ENCODE peak calls at places on chromosomes 1 and 21, in nine cellular contexts. A is EH, L is colonic mucosa, H is KG1, S is GM12892, V is heart left ventricle, R is T-helper 17 cell, J is RPMI8226, E is mucosa of gallbladder. U is an unnamed sample.

GRCh38 chr1:53460211-53460634 is 1.0 kb downstream of the DMRTB1 start:
- DNase-seq in A (no peak), S (no peak), E (no peak), V (no peak), H (no peak), R (no peak), L (no peak), J (no peak), U (no peak)

GRCh38 chr1:209835782-209836298 is 8.1 kb downstream of the UTP25 start:
- DNase-seq in S (no peak), E (no peak), L (no peak), A (peak; percentile 76), J (no peak), H (no peak), V (no peak), R (no peak), U (no peak)

GRCh38 chr1:32761253-32761877 is 55.8 kb downstream of the YARS1 start:
- DNase-seq in J (peak; percentile 74), L (peak; percentile 80), E (peak; percentile 90), V (no peak), S (no peak), A (peak; percentile 75), R (no peak), H (no peak), U (no peak)

GRCh38 chr21:17688912-17689874 is 76.5 kb upstream of the BTG3 start:
- DNase-seq in E (peak; percentile 30), S (no peak), V (peak; percentile 36), H (no peak), J (peak; percentile 15), R (peak; percentile 21), A (peak; percentile 63), L (peak; percentile 39), U (peak; percentile 59)

GRCh38 chr1:35860680-35861079 is 22.3 kb upstream of the AGO1 start:
- DNase-seq in H (no peak), J (no peak), E (no peak), A (no peak), R (no peak), V (no peak), S (no peak), L (no peak), U (no peak)

GRCh38 chr1:231653611-231654010 is 27.0 kb downstream of the DISC1 start:
- DNase-seq in H (no peak), V (no peak), J (no peak), E (no peak), S (no peak), A (peak; percentile 27), L (no peak), R (no peak), U (no peak)

GRCh38 chr1:13793088-13793730 is 93.2 kb downstream of the PRDM2 start:
- DNase-seq in V (no peak), L (no peak), S (no peak), E (no peak), H (no peak), A (no peak), R (no peak), J (no peak), U (no peak)

GRCh38 chr1:168488153-168488552 is 55.6 kb downstream of the XCL2 start:
- DNase-seq in A (peak; percentile 52), H (peak; percentile 45), L (no peak), V (peak; percentile 35), J (peak; percentile 56), R (no peak), S (no peak), E (no peak), U (peak; percentile 80)

GRCh38 chr1:19758227-19758830 is 41.4 kb downstream of the TMCO4 start:
- DNase-seq in R (no peak), H (no peak), V (no peak), E (no peak), S (no peak), J (no peak), L (no peak), A (peak; percentile 97), U (no peak)

GRCh38 chr1:179728266-179728665 is 14.8 kb upstream of the FAM163A start:
- DNase-seq in H (no peak), A (no peak), R (no peak), E (no peak), S (no peak), V (no peak), L (no peak), J (no peak), U (no peak)

GRCh38 chr1:7474143-7474490 is 297.0 kb upstream of the VAMP3 start:
- DNase-seq in L (no peak), E (no peak), A (no peak), J (no peak), S (no peak), H (no peak), R (no peak), V (no peak), U (no peak)

GRCh38 chr1:91546876-91547275 is 46.2 kb downstream of the CDC7 start:
- DNase-seq in S (no peak), V (no peak), J (no peak), R (no peak), A (no peak), E (no peak), H (no peak), L (no peak), U (no peak)

GRCh38 chr21:43361493-43362296 is 65.2 kb downstream of the SIK1 start:
- DNase-seq in S (no peak), H (no peak), E (peak; percentile 48), L (no peak), A (peak; percentile 93), R (peak; percentile 26), V (peak; percentile 81), J (peak; percentile 77), U (no peak)

GRCh38 chr1:94801919-94802546 is 18.1 kb upstream of the SLC44A3 start:
- DNase-seq in R (no peak), J (peak; percentile 17), A (peak; percentile 84), S (no peak), E (no peak), L (peak; percentile 31), H (peak; percentile 58), V (peak; percentile 29), U (no peak)

GRCh38 chr1:19178734-19179398 is 31.2 kb downstream of the UBR4 start:
- DNase-seq in S (no peak), L (no peak), A (no peak), R (no peak), J (no peak), V (no peak), E (no peak), H (no peak), U (no peak)

GRCh38 chr1:206471415-206471801 is 1.1 kb downstream of the IKBKE start:
- DNase-seq in V (no peak), L (no peak), A (no peak), E (no peak), S (no peak), R (no peak), H (no peak), J (no peak), U (no peak)

GRCh38 chr1:28885982-28886730 is 28.2 kb upstream of the EPB41 start:
- DNase-seq in R (no peak), H (no peak), L (no peak), S (no peak), A (no peak), V (no peak), E (no peak), J (no peak), U (no peak)

GRCh38 chr1:46152021-46152420 is 19.6 kb upstream of the PIK3R3 start:
- DNase-seq in A (peak; percentile 81), L (no peak), J (no peak), R (no peak), H (no peak), E (no peak), S (no peak), V (no peak), U (no peak)

GRCh38 chr1:28761189-28761588 is 24.4 kb downstream of the YTHDF2 start:
- DNase-seq in E (no peak), H (no peak), A (no peak), L (no peak), J (no peak), S (no peak), V (no peak), R (no peak), U (no peak)

GRCh38 chr1:221701570-221702186 is 40.2 kb downstream of the DUSP10 start:
- DNase-seq in H (no peak), J (no peak), R (no peak), A (no peak), L (no peak), S (no peak), E (no peak), V (no peak), U (no peak)

GRCh38 chr1:31705080-31705866 is 1.5 kb upstream of the COL16A1 start:
- DNase-seq in H (no peak), J (peak; percentile 89), V (peak; percentile 42), S (peak; percentile 61), A (peak; percentile 75), L (peak; percentile 62), R (peak; percentile 32), E (peak; percentile 41), U (peak; percentile 86)

GRCh38 chr1:188668083-188668482 is 1809.6 kb downstream of the BRINP3 start:
- DNase-seq in V (no peak), R (no peak), S (no peak), H (no peak), A (no peak), L (no peak), J (peak; percentile 20), E (no peak), U (no peak)

U was measured in sciatic nerve.